ENCODE peak calls at places on chromosomes 13 and 19, in seven cellular contexts. P is RWPE1; D is heart left ventricle; A is stimulated activated CD8-positive, alpha-beta memory T cell treated with anti-CD3 and anti-CD28 coated beads, Interleukin-2, amount 100 ng/mL, for 48 hours; E is putamen; K is smooth muscle cell of the brain vasculature; L is natural killer cell treated with Interleukin-12 subunit alpha and Interleukin-12 subunit beta and Interleukin-15 and Interleukin-18, amount 100 ng/mL, for 72 hours. V is an unnamed sample.

GRCh38 chr19:28023064-28023463 is 1189.9 kb downstream of the UQCRFS1 start:
- DNase-seq in P (no peak), A (no peak), E (no peak), K (no peak), L (no peak), D (no peak), V (peak; percentile 50)

GRCh38 chr19:18086590-18087138 is at the start of gene IL12RB1:
- DNase-seq in L (peak; percentile 82), A (peak; percentile 43), K (no peak), E (no peak), P (no peak), D (no peak), V (no peak)

GRCh38 chr19:44585371-44586141 is 27.8 kb upstream of the IGSF23 start:
- DNase-seq in E (no peak), A (no peak), P (peak; percentile 13), D (no peak), K (no peak), L (no peak), V (no peak)

GRCh38 chr13:33169273-33169980 is 116.1 kb downstream of the STARD13 start:
- DNase-seq in E (no peak), D (no peak), P (peak; percentile 75), L (no peak), A (no peak), K (no peak), V (peak; percentile 60)

GRCh38 chr19:41753159-41753558 is 2.2 kb upstream of the CEACAM6 start:
- DNase-seq in A (peak; percentile 73), E (no peak), L (peak; percentile 71), D (peak; percentile 24), P (peak; percentile 51), K (no peak), V (peak; percentile 5)

GRCh38 chr19:38642176-38642575 is 5.3 kb upstream of the ACTN4 start:
- DNase-seq in P (no peak), K (no peak), D (no peak), E (no peak), L (no peak), A (no peak), V (no peak)

GRCh38 chr13:28611654-28612131 is 47.2 kb upstream of the POMP start:
- DNase-seq in D (no peak), L (no peak), E (no peak), K (no peak), P (no peak), A (no peak), V (peak; percentile 12)

GRCh38 chr13:83499286-83499685 is 383.0 kb downstream of the SLITRK1 start:
- DNase-seq in K (no peak), P (no peak), A (no peak), L (no peak), D (no peak), E (no peak), V (no peak)

GRCh38 chr19:4839192-4839591 is 7.7 kb upstream of the TICAM1 start:
- DNase-seq in A (no peak), K (no peak), P (no peak), D (no peak), L (no peak), E (no peak), V (no peak)

GRCh38 chr19:1079566-1080111 is 12.7 kb downstream of the ARHGAP45 start:
- DNase-seq in D (no peak), K (no peak), L (no peak), E (no peak), P (no peak), A (peak; percentile 70), V (no peak)

GRCh38 chr13:30159446-30159839 is 147.9 kb downstream of the KATNAL1 start:
- DNase-seq in P (peak; percentile 13), A (peak; percentile 42), D (no peak), L (peak; percentile 72), K (peak; percentile 90), E (no peak), V (peak; percentile 91)